ENCODE peak calls at places on chromosomes 4 and X, in eight cellular contexts. One of them, this sample, is unnamed.

GRCh38 chr4:139528377-139529005 is 27.5 kb downstream of the SETD7 start:
- DNase-seq in AG09309: peak
- DNase-seq in neural crest cell: no peak
- DNase-seq in GM10248: no peak
- DNase-seq in hepatocyte: peak
- DNase-seq in nucleus accumbens: no peak
- DNase-seq in NCI-H748 treated with DMSO at 0.1 percent for 48 hours: no peak
- DNase-seq in T-helper 2 cell: no peak
- DNase-seq in this sample: peak

GRCh38 chr4:158164849-158165248 is 8.0 kb downstream of the GASK1B start:
- DNase-seq in AG09309: no peak
- DNase-seq in neural crest cell: no peak
- DNase-seq in GM10248: no peak
- DNase-seq in hepatocyte: no peak
- DNase-seq in nucleus accumbens: no peak
- DNase-seq in NCI-H748 treated with DMSO at 0.1 percent for 48 hours: no peak
- DNase-seq in T-helper 2 cell: no peak
- DNase-seq in this sample: no peak

GRCh38 chrX:70030242-70030823 is 19.4 kb downstream of the AWAT2 start:
- DNase-seq in AG09309: no peak
- DNase-seq in neural crest cell: peak
- DNase-seq in GM10248: peak
- DNase-seq in hepatocyte: peak
- DNase-seq in nucleus accumbens: no peak
- DNase-seq in NCI-H748 treated with DMSO at 0.1 percent for 48 hours: peak
- DNase-seq in T-helper 2 cell: no peak
- DNase-seq in this sample: no peak

GRCh38 chr4:33709247-33709646 is 2535.1 kb downstream of the ARAP2 start:
- DNase-seq in AG09309: peak
- DNase-seq in neural crest cell: no peak
- DNase-seq in GM10248: no peak
- DNase-seq in hepatocyte: no peak
- DNase-seq in nucleus accumbens: no peak
- DNase-seq in NCI-H748 treated with DMSO at 0.1 percent for 48 hours: no peak
- DNase-seq in T-helper 2 cell: no peak
- DNase-seq in this sample: no peak

GRCh38 chrX:102746134-102746584 is 25.6 kb downstream of the GPRASP3 start:
- DNase-seq in AG09309: no peak
- DNase-seq in neural crest cell: no peak
- DNase-seq in GM10248: no peak
- DNase-seq in hepatocyte: peak
- DNase-seq in nucleus accumbens: no peak
- DNase-seq in NCI-H748 treated with DMSO at 0.1 percent for 48 hours: no peak
- DNase-seq in T-helper 2 cell: no peak
- DNase-seq in this sample: no peak

GRCh38 chr4:173370130-173370476 is 651 bp upstream of the SAP30 start:
- DNase-seq in AG09309: no peak
- DNase-seq in neural crest cell: no peak
- DNase-seq in GM10248: peak
- DNase-seq in hepatocyte: no peak
- DNase-seq in nucleus accumbens: no peak
- DNase-seq in NCI-H748 treated with DMSO at 0.1 percent for 48 hours: no peak
- DNase-seq in T-helper 2 cell: peak
- DNase-seq in this sample: no peak

GRCh38 chr4:143025111-143025704 is 159.5 kb upstream of the USP38 start:
- DNase-seq in AG09309: peak
- DNase-seq in neural crest cell: no peak
- DNase-seq in GM10248: no peak
- DNase-seq in hepatocyte: no peak
- DNase-seq in nucleus accumbens: no peak
- DNase-seq in NCI-H748 treated with DMSO at 0.1 percent for 48 hours: no peak
- DNase-seq in T-helper 2 cell: no peak
- DNase-seq in this sample: peak

GRCh38 chr4:177728361-177729152 is 286.3 kb upstream of the AGA start:
- DNase-seq in AG09309: no peak
- DNase-seq in neural crest cell: no peak
- DNase-seq in GM10248: no peak
- DNase-seq in hepatocyte: peak
- DNase-seq in nucleus accumbens: no peak
- DNase-seq in NCI-H748 treated with DMSO at 0.1 percent for 48 hours: no peak
- DNase-seq in T-helper 2 cell: no peak
- DNase-seq in this sample: no peak

GRCh38 chr4:1305781-1306455 is 16.2 kb downstream of the MAEA start:
- DNase-seq in AG09309: no peak
- DNase-seq in neural crest cell: no peak
- DNase-seq in GM10248: no peak
- DNase-seq in hepatocyte: no peak
- DNase-seq in nucleus accumbens: no peak
- DNase-seq in NCI-H748 treated with DMSO at 0.1 percent for 48 hours: no peak
- DNase-seq in T-helper 2 cell: peak
- DNase-seq in this sample: no peak

GRCh38 chrX:82237328-82237727 is 1035.4 kb downstream of the SH3BGRL start:
- DNase-seq in AG09309: no peak
- DNase-seq in neural crest cell: no peak
- DNase-seq in GM10248: no peak
- DNase-seq in hepatocyte: no peak
- DNase-seq in nucleus accumbens: no peak
- DNase-seq in NCI-H748 treated with DMSO at 0.1 percent for 48 hours: no peak
- DNase-seq in T-helper 2 cell: no peak
- DNase-seq in this sample: no peak

GRCh38 chrX:1593286-1594271 is 2.2 kb downstream of the AKAP17A start:
- DNase-seq in AG09309: no peak
- DNase-seq in neural crest cell: no peak
- DNase-seq in GM10248: no peak
- DNase-seq in hepatocyte: no peak
- DNase-seq in nucleus accumbens: no peak
- DNase-seq in NCI-H748 treated with DMSO at 0.1 percent for 48 hours: no peak
- DNase-seq in T-helper 2 cell: no peak
- DNase-seq in this sample: no peak